ENCODE peak calls at places on chromosomes 1 and 21, in five cellular contexts. F is stomach, Q is Karpas-422, I is right cardiac atrium, T is fibroblast of mammary gland. M is an unnamed sample.

GRCh38 chr1:83931658-83932253 is 67.2 kb downstream of the TTLL7 start:
- DNase-seq in Q (peak; percentile 77), F (no peak), I (no peak), T (peak; percentile 60), M (no peak)

GRCh38 chr1:10431065-10431730 is 965 bp downstream of the CENPS start:
- DNase-seq in Q (peak; percentile 74), F (no peak), I (no peak), T (peak; percentile 35), M (no peak)

GRCh38 chr1:48823161-48823560 is 46.5 kb upstream of the BEND5 start:
- DNase-seq in I (no peak), T (no peak), F (peak; percentile 68), Q (no peak), M (no peak)

GRCh38 chr1:37811027-37811655 is 3.1 kb upstream of the YRDC start:
- DNase-seq in T (peak; percentile 83), F (peak; percentile 67), I (peak; percentile 58), Q (peak; percentile 94), M (peak; percentile 65)

GRCh38 chr1:150237746-150238145 is 1.8 kb upstream of the ANP32E start:
- DNase-seq in Q (no peak), T (no peak), F (no peak), I (no peak), M (no peak)

GRCh38 chr1:155420788-155421187 is 100.1 kb downstream of the RUSC1 start:
- DNase-seq in F (no peak), Q (no peak), T (no peak), I (no peak), M (no peak)

GRCh38 chr1:36224537-36225297 is 474 bp downstream of the THRAP3 start:
- DNase-seq in T (peak; percentile 83), Q (peak; percentile 91), I (peak; percentile 85), F (peak; percentile 65), M (no peak)

GRCh38 chr1:238191161-238191560 is 300.4 kb upstream of the ZP4 start:
- DNase-seq in Q (no peak), I (no peak), T (no peak), F (no peak), M (no peak)

GRCh38 chr1:19010995-19011696 is 54.7 kb upstream of the IFFO2 start:
- DNase-seq in F (peak; percentile 87), Q (no peak), T (peak; percentile 97), I (peak; percentile 86), M (peak; percentile 87)

GRCh38 chr1:184617433-184618029 is 137.1 kb downstream of the EDEM3 start:
- DNase-seq in I (no peak), T (no peak), F (no peak), Q (no peak), M (no peak)

GRCh38 chr1:68051475-68051874 is 1.0 kb upstream of the DIRAS3 start:
- DNase-seq in I (peak; percentile 57), T (peak; percentile 70), Q (no peak), F (no peak), M (peak; percentile 13)

GRCh38 chr1:198838022-198838342 is 199.1 kb downstream of the PTPRC start:
- DNase-seq in T (no peak), F (no peak), Q (no peak), I (no peak), M (no peak)

GRCh38 chr1:223011230-223011856 is 131.7 kb downstream of the TLR5 start:
- DNase-seq in I (no peak), F (no peak), T (peak; percentile 32), Q (no peak), M (no peak)

GRCh38 chr1:104878203-104878911 is 1128.7 kb downstream of the AMY1C start:
- DNase-seq in I (no peak), T (no peak), F (no peak), Q (no peak), M (no peak)

GRCh38 chr21:16624468-16625102 is 888.3 kb upstream of the CXADR start:
- DNase-seq in I (no peak), F (no peak), Q (no peak), T (no peak), M (no peak)

GRCh38 chr21:36463204-36463603 is 16.7 kb downstream of the CLDN14 start:
- DNase-seq in T (no peak), Q (no peak), F (no peak), I (no peak), M (no peak)

GRCh38 chr21:44756416-44757185 is 45.0 kb downstream of the UBE2G2 start:
- DNase-seq in F (no peak), I (no peak), Q (no peak), T (peak; percentile 29), M (no peak)

GRCh38 chr21:44706706-44707615 is 4.4 kb downstream of the TSPEAR start:
- DNase-seq in I (no peak), Q (no peak), F (peak; percentile 16), T (no peak), M (no peak)

GRCh38 chr1:222187566-222187965 is 360.3 kb downstream of the HHIPL2 start:
- DNase-seq in Q (no peak), T (peak; percentile 7), I (no peak), F (no peak), M (no peak)

GRCh38 chr1:159864262-159864661 is 1.8 kb upstream of the VSIG8 start:
- DNase-seq in Q (no peak), T (no peak), F (no peak), I (no peak), M (no peak)

GRCh38 chr1:227038401-227038800 is 98.3 kb downstream of the COQ8A start:
- DNase-seq in I (no peak), T (peak; percentile 55), Q (no peak), F (no peak), M (no peak)

GRCh38 chr1:236590553-236591150 is 13.7 kb downstream of the HEATR1 start:
- DNase-seq in F (no peak), T (no peak), I (no peak), Q (no peak), M (no peak)

GRCh38 chr1:241698177-241698576 is 46.1 kb downstream of the WDR64 start:
- DNase-seq in I (no peak), F (no peak), Q (no peak), T (no peak), M (no peak)

GRCh38 chr1:112887599-112888303 is 68.2 kb downstream of the SLC16A1 start:
- DNase-seq in F (no peak), I (no peak), Q (no peak), T (peak; percentile 46), M (no peak)

GRCh38 chr1:201454568-201454967 is 14.4 kb downstream of the PHLDA3 start:
- DNase-seq in Q (no peak), F (no peak), T (no peak), I (no peak), M (no peak)

GRCh38 chr1:228379165-228379460 is 27.5 kb downstream of the TRIM11 start:
- DNase-seq in F (no peak), Q (no peak), T (peak; percentile 17), I (no peak), M (no peak)

GRCh38 chr1:220317161-220317560 is 44.9 kb upstream of the RAB3GAP2 start:
- DNase-seq in T (no peak), Q (no peak), I (no peak), F (no peak), M (no peak)

GRCh38 chr1:1359668-1360468 is 1.5 kb upstream of the MXRA8 start:
- DNase-seq in F (no peak), I (peak; percentile 50), T (peak; percentile 91), Q (no peak), M (no peak)

GRCh38 chr1:1361233-1361981 is 3.1 kb upstream of the MXRA8 start:
- DNase-seq in Q (no peak), T (no peak), F (no peak), I (peak; percentile 26), M (no peak)

GRCh38 chr1:1364266-1364665 is 5.9 kb upstream of the MXRA8 start:
- DNase-seq in F (no peak), Q (no peak), T (no peak), I (no peak), M (no peak)

GRCh38 chr1:1360511-1361169 is 2.3 kb upstream of the MXRA8 start:
- DNase-seq in I (peak; percentile 80), T (peak; percentile 97), F (no peak), Q (no peak), M (peak; percentile 68)

GRCh38 chr1:1361982-1362423 is 3.6 kb upstream of the MXRA8 start:
- DNase-seq in T (peak; percentile 84), Q (no peak), I (peak; percentile 72), F (no peak), M (peak; percentile 52)
- H3K4me3 ChIP-seq in T (no peak overlapping the region), Q (no peak overlapping the region), I (no peak overlapping the region), F (no peak overlapping the region), M (no peak overlapping the region)

DNA sequence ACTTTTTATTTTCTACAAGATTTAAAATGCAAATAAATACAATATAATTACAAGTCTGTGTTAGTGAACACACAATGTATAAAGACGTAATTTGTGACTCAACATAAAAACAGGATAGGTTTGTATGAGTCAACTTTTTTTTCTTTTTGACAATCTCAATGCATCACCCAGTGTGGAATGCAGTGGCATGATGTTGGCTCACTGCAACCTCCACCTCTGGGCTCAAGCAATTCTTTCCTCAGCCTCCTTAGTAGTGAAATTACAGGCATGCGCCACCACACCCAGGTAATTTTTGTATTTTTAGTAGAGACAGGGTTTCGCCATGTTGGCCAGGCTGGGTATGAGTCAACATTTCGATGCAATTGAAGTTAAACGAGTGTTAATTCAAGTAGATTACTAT is 5.9 kb upstream of the SPRR2E start:
- DNase-seq in I (no peak), F (no peak), Q (no peak), T (no peak), M (peak; percentile 18)
- H3K4me3 ChIP-seq in I (no peak overlapping the region), F (no peak overlapping the region), Q (no peak overlapping the region), T (no peak overlapping the region), M (no peak overlapping the region)

DNA sequence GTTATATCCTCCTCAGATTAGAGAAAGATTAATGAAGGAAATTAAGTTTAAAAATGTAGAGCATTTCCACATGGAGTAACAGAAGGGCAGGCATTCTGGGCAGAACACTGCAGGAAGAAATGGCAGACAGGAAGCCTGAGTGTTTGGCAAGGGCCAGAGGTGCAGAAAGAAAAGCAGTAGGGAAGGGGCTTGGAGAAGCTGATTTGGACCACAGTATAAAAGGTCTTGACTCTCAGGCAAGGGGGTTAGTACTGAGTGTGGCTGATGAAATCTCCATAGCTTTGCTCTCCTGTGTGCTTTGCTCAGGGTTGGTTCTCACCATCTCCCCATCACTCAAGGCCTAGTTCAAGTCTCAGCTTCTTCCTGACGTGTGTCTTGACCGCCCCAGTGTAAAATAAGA is 80.2 kb downstream of the SLC45A1 start:
- DNase-seq in T (no peak), I (no peak), F (no peak), Q (no peak), M (no peak)
- H3K4me3 ChIP-seq in T (no peak overlapping the region), I (no peak overlapping the region), F (no peak overlapping the region), Q (no peak overlapping the region), M (no peak overlapping the region)

GRCh38 chr1:99004270-99005141 is at the start of gene PLPPR5:
- DNase-seq in Q (no peak), I (no peak), T (peak; percentile 25), F (no peak), M (no peak)

GRCh38 chr1:99005537-99005942 is 879 bp upstream of the PLPPR5 start:
- DNase-seq in F (no peak), Q (no peak), T (no peak), I (no peak), M (no peak)

GRCh38 chr1:99005142-99005491 is 456 bp upstream of the PLPPR5 start:
- DNase-seq in I (no peak), Q (no peak), T (no peak), F (no peak), M (no peak)

GRCh38 chr1:99007366-99007765 is 2.7 kb upstream of the PLPPR5 start:
- DNase-seq in Q (no peak), T (no peak), F (no peak), I (no peak), M (no peak)

DNA sequence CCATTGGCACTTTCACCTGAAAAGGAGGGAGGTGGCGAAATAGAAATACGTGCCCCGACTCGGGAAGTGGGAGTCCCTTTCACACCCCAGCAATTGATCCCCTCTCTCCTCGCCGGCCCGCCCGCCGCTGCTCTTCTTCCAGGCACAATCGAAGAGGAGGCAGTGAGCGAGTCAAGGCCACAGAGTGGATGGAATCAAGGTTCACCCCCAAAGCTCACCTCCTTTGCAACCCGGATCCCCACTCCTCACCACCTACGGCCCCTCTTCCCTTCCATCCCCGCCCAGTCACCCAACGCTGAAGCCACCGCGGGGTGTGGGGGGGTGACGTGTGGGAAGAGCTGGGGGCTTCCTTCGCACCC is 771 bp downstream of the PLPPR5 start:
- DNase-seq in Q (no peak), F (no peak), I (no peak), T (no peak), M (no peak)
- H3K4me3 ChIP-seq in Q (no peak overlapping the region), F (peak overlapping the region; percentile 55), I (no peak overlapping the region), T (no peak overlapping the region), M (peak overlapping the region; percentile 48)

M was measured in skeletal muscle cell.